ENCODE peak calls at places on chromosomes 4 and X, in five cellular contexts. I is GM23248, U is immature natural killer cell, X is A172, M is cardiac muscle cell. Q is an unnamed sample.

GRCh38 chr4:133982533-133983224 is 218.9 kb downstream of the PABPC4L start:
- DNase-seq in I (peak; percentile 10), U (no peak), X (no peak), M (no peak), Q (no peak)

GRCh38 chr4:153089781-153090180 is 114.5 kb upstream of the TRIM2 start:
- DNase-seq in I (no peak), U (no peak), X (no peak), M (no peak), Q (no peak)

GRCh38 chr4:158020734-158021346 is 152.0 kb downstream of the GASK1B start:
- DNase-seq in I (peak; percentile 85), U (no peak), X (peak; percentile 94), M (peak; percentile 85), Q (peak; percentile 88)

GRCh38 chr4:40514409-40515025 is 115.1 kb downstream of the RBM47 start:
- DNase-seq in I (no peak), U (no peak), X (no peak), M (no peak), Q (no peak)

GRCh38 chr4:23041501-23041900 is 348.8 kb downstream of the GBA3 start:
- DNase-seq in I (no peak), U (no peak), X (no peak), M (no peak), Q (no peak)

GRCh38 chr4:21470531-21470930 is 478.0 kb downstream of the KCNIP4 start:
- DNase-seq in I (peak; percentile 69), U (no peak), X (peak; percentile 57), M (peak; percentile 69), Q (peak; percentile 38)

GRCh38 chrX:97389761-97390192 is 506.1 kb downstream of the RPA4 start:
- DNase-seq in I (peak; percentile 71), U (no peak), X (peak; percentile 48), M (peak; percentile 79), Q (peak; percentile 64)

GRCh38 chr4:158006973-158007372 is 165.9 kb downstream of the GASK1B start:
- DNase-seq in I (peak; percentile 27), U (no peak), X (no peak), M (peak; percentile 81), Q (peak; percentile 98)

GRCh38 chrX:136584545-136584944 is 52.5 kb downstream of the VGLL1 start:
- DNase-seq in I (no peak), U (no peak), X (no peak), M (no peak), Q (no peak)

GRCh38 chr4:53805291-53805690 is 214.0 kb upstream of the LNX1 start:
- DNase-seq in I (no peak), U (no peak), X (no peak), M (no peak), Q (no peak)

GRCh38 chrX:68829594-68830485 is 1.0 kb downstream of the EFNB1 start:
- DNase-seq in I (peak; percentile 70), U (peak; percentile 16), X (no peak), M (peak; percentile 45), Q (peak; percentile 47)

GRCh38 chr4:15658136-15658535 is 3.0 kb upstream of the FBXL5 start:
- DNase-seq in I (no peak), U (no peak), X (no peak), M (no peak), Q (no peak)

GRCh38 chr4:54268151-54268550 is 39.1 kb downstream of the PDGFRA start:
- DNase-seq in I (peak; percentile 60), U (no peak), X (no peak), M (no peak), Q (no peak)

GRCh38 chrX:77743720-77744119 is 42.3 kb downstream of the ATRX start:
- DNase-seq in I (no peak), U (no peak), X (no peak), M (peak; percentile 0), Q (no peak)

GRCh38 chr4:16794816-16795445 is 103.5 kb downstream of the LDB2 start:
- DNase-seq in I (peak; percentile 70), U (peak; percentile 38), X (no peak), M (peak; percentile 72), Q (peak; percentile 90)

GRCh38 chrX:18966624-18967023 is 17.3 kb downstream of the PHKA2 start:
- DNase-seq in I (no peak), U (no peak), X (no peak), M (no peak), Q (no peak)

GRCh38 chr4:148787831-148788477 is 345.7 kb upstream of the NR3C2 start:
- DNase-seq in I (no peak), U (no peak), X (peak; percentile 68), M (no peak), Q (no peak)

GRCh38 chr4:94525993-94526740 is 74.4 kb downstream of the PDLIM5 start:
- DNase-seq in I (peak; percentile 44), U (no peak), X (no peak), M (peak; percentile 46), Q (no peak)

GRCh38 chr4:143531773-143532491 is 18.4 kb downstream of the SMARCA5 start:
- DNase-seq in I (no peak), U (no peak), X (no peak), M (peak; percentile 24), Q (peak; percentile 90)

GRCh38 chr4:41865306-41865980 is 69.8 kb upstream of the TMEM33 start:
- DNase-seq in I (peak; percentile 24), U (no peak), X (no peak), M (peak; percentile 43), Q (no peak)

GRCh38 chr4:81214518-81215218 is 354 bp downstream of the PRKG2 start:
- DNase-seq in I (peak; percentile 69), U (no peak), X (no peak), M (peak; percentile 53), Q (no peak)

GRCh38 chr4:137534516-137534915 is 2.2 kb upstream of the PCDH18 start:
- DNase-seq in I (peak; percentile 65), U (no peak), X (no peak), M (peak; percentile 69), Q (no peak)

GRCh38 chr4:33369366-33369899 is 2649.3 kb downstream of the PCDH7 start:
- DNase-seq in I (peak; percentile 58), U (no peak), X (peak; percentile 1), M (peak; percentile 68), Q (no peak)

GRCh38 chr4:148203056-148203898 is 238.9 kb downstream of the NR3C2 start:
- DNase-seq in I (no peak), U (no peak), X (no peak), M (no peak), Q (no peak)

GRCh38 chr4:184424993-184425758 is 49.2 kb downstream of the IRF2 start:
- DNase-seq in I (no peak), U (no peak), X (no peak), M (no peak), Q (peak; percentile 65)

GRCh38 chr4:86181585-86181984 is 178.3 kb downstream of the MAPK10 start:
- DNase-seq in I (peak; percentile 56), U (no peak), X (peak; percentile 20), M (peak; percentile 61), Q (no peak)

GRCh38 chr4:30847157-30847556 is 127.0 kb downstream of the PCDH7 start:
- DNase-seq in I (no peak), U (no peak), X (no peak), M (no peak), Q (no peak)

GRCh38 chr4:99645036-99645435 is 12.6 kb downstream of the C4orf54 start:
- DNase-seq in I (no peak), U (no peak), X (no peak), M (no peak), Q (no peak)

GRCh38 chrX:72306851-72307645 is 1.3 kb upstream of the CITED1 start:
- DNase-seq in I (peak; percentile 72), U (peak; percentile 40), X (peak; percentile 56), M (peak; percentile 70), Q (peak; percentile 74)

GRCh38 chr4:6029254-6029653 is 11.0 kb upstream of the C4orf50 start:
- DNase-seq in I (no peak), U (no peak), X (no peak), M (no peak), Q (no peak)

GRCh38 chr4:17762705-17763104 is 18.7 kb downstream of the FAM184B start:
- DNase-seq in I (peak; percentile 59), U (no peak), X (no peak), M (peak; percentile 72), Q (peak; percentile 28)